ENCODE peak calls at places on chromosomes 2 and 18, in seven cellular contexts. One of them, this sample, is unnamed.

GRCh38 chr18:11654736-11655604 is 34.1 kb upstream of the GNAL start:
- DNase-seq in cardiac muscle cell: peak
- DNase-seq in lower lobe of right lung: peak
- DNase-seq in CD8-positive, alpha-beta T cell: no peak
- DNase-seq in effector memory CD4-positive, alpha-beta T cell: no peak
- DNase-seq in fibroblast of lung: no peak
- DNase-seq in AG04450: no peak
- DNase-seq in this sample: peak

GRCh38 chr2:170204561-170204960 is 26.6 kb downstream of the MYO3B start:
- DNase-seq in effector memory CD4-positive, alpha-beta T cell: no peak
- DNase-seq in CD8-positive, alpha-beta T cell: no peak
- DNase-seq in AG04450: no peak
- DNase-seq in fibroblast of lung: no peak
- DNase-seq in cardiac muscle cell: no peak
- DNase-seq in lower lobe of right lung: no peak
- DNase-seq in this sample: no peak

GRCh38 chr18:41745166-41746049 is 209.6 kb upstream of the PIK3C3 start:
- DNase-seq in fibroblast of lung: peak
- DNase-seq in CD8-positive, alpha-beta T cell: no peak
- DNase-seq in cardiac muscle cell: peak
- DNase-seq in effector memory CD4-positive, alpha-beta T cell: no peak
- DNase-seq in lower lobe of right lung: no peak
- DNase-seq in AG04450: no peak
- DNase-seq in this sample: peak

GRCh38 chr18:12255626-12256026 is 1.5 kb downstream of the CIDEA start:
- DNase-seq in fibroblast of lung: peak
- DNase-seq in AG04450: no peak
- DNase-seq in effector memory CD4-positive, alpha-beta T cell: no peak
- DNase-seq in cardiac muscle cell: no peak
- DNase-seq in CD8-positive, alpha-beta T cell: no peak
- DNase-seq in lower lobe of right lung: no peak
- DNase-seq in this sample: no peak

GRCh38 chr2:149050188-149050587 is 11.7 kb downstream of the LYPD6B start:
- DNase-seq in effector memory CD4-positive, alpha-beta T cell: no peak
- DNase-seq in cardiac muscle cell: peak
- DNase-seq in AG04450: no peak
- DNase-seq in lower lobe of right lung: no peak
- DNase-seq in CD8-positive, alpha-beta T cell: no peak
- DNase-seq in fibroblast of lung: peak
- DNase-seq in this sample: no peak

GRCh38 chr2:70123051-70123828 is 36.0 kb downstream of the PCBP1 start:
- DNase-seq in effector memory CD4-positive, alpha-beta T cell: no peak
- DNase-seq in cardiac muscle cell: peak
- DNase-seq in fibroblast of lung: peak
- DNase-seq in lower lobe of right lung: no peak
- DNase-seq in CD8-positive, alpha-beta T cell: no peak
- DNase-seq in AG04450: no peak
- DNase-seq in this sample: no peak

GRCh38 chr2:39313575-39313974 is 69.8 kb upstream of the CDKL4 start:
- DNase-seq in lower lobe of right lung: no peak
- DNase-seq in fibroblast of lung: peak
- DNase-seq in cardiac muscle cell: peak
- DNase-seq in CD8-positive, alpha-beta T cell: no peak
- DNase-seq in effector memory CD4-positive, alpha-beta T cell: no peak
- DNase-seq in AG04450: peak
- DNase-seq in this sample: no peak

GRCh38 chr18:41395695-41396094 is 559.3 kb upstream of the PIK3C3 start:
- DNase-seq in fibroblast of lung: peak
- DNase-seq in lower lobe of right lung: no peak
- DNase-seq in effector memory CD4-positive, alpha-beta T cell: no peak
- DNase-seq in CD8-positive, alpha-beta T cell: no peak
- DNase-seq in AG04450: no peak
- DNase-seq in cardiac muscle cell: peak
- DNase-seq in this sample: no peak

GRCh38 chr2:172128484-172128883 is 25.8 kb upstream of the DLX2 start:
- DNase-seq in CD8-positive, alpha-beta T cell: no peak
- DNase-seq in lower lobe of right lung: no peak
- DNase-seq in effector memory CD4-positive, alpha-beta T cell: no peak
- DNase-seq in fibroblast of lung: no peak
- DNase-seq in AG04450: no peak
- DNase-seq in cardiac muscle cell: no peak
- DNase-seq in this sample: no peak

GRCh38 chr2:175111200-175111657 is 56.8 kb downstream of the ATF2 start:
- DNase-seq in CD8-positive, alpha-beta T cell: no peak
- DNase-seq in effector memory CD4-positive, alpha-beta T cell: no peak
- DNase-seq in AG04450: no peak
- DNase-seq in lower lobe of right lung: no peak
- DNase-seq in fibroblast of lung: peak
- DNase-seq in cardiac muscle cell: peak
- DNase-seq in this sample: no peak

GRCh38 chr2:23843051-23843976 is 83.6 kb downstream of the ATAD2B start:
- DNase-seq in cardiac muscle cell: peak
- DNase-seq in CD8-positive, alpha-beta T cell: no peak
- DNase-seq in fibroblast of lung: peak
- DNase-seq in lower lobe of right lung: no peak
- DNase-seq in effector memory CD4-positive, alpha-beta T cell: no peak
- DNase-seq in AG04450: no peak
- DNase-seq in this sample: no peak

GRCh38 chr2:23595601-23596251 is 210.7 kb downstream of the KLHL29 start:
- DNase-seq in effector memory CD4-positive, alpha-beta T cell: no peak
- DNase-seq in fibroblast of lung: peak
- DNase-seq in AG04450: no peak
- DNase-seq in lower lobe of right lung: peak
- DNase-seq in cardiac muscle cell: peak
- DNase-seq in CD8-positive, alpha-beta T cell: no peak
- DNase-seq in this sample: peak

DNA sequence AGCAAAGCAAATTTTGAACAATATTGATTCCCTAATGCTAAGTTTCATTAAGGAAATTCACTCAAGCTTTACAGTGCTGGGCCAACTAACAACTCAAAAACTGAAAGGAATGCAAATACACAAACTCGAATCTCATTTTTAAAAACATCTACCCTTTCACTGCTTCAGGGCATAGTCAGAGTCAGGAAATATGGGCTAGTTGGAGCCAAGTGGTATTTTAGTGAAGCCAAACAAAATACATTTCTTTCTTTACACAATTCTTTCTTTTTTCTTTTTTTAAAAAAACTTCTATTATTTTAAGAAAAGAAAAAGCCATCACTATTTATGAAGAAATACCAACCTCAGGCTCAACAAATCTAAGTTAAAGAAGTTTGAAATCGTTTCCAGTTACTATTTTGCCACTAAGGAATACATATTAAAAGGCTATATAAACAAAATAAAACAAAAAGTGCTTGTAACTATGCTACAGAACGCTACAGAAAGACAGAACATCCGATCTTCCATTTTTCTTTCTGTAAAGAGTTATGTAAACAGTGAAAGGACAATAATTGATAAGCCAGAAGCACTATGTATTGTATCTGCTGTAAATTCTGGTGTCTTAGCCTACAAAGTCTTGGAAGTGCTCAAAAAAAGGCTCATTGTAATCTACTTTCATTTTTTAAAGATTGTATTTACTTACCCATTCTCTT is 113.7 kb upstream of the STK17B start:
- DNase-seq in fibroblast of lung: peak
- DNase-seq in CD8-positive, alpha-beta T cell: no peak
- DNase-seq in AG04450: no peak
- DNase-seq in effector memory CD4-positive, alpha-beta T cell: no peak
- DNase-seq in lower lobe of right lung: no peak
- DNase-seq in cardiac muscle cell: no peak
- DNase-seq in this sample: no peak
- H3K4me3 ChIP-seq in fibroblast of lung: no peak
- H3K4me3 ChIP-seq in CD8-positive, alpha-beta T cell: no peak
- H3K4me3 ChIP-seq in AG04450: no peak
- H3K4me3 ChIP-seq in effector memory CD4-positive, alpha-beta T cell: no peak
- H3K4me3 ChIP-seq in lower lobe of right lung: no peak
- H3K4me3 ChIP-seq in cardiac muscle cell: no peak
- H3K4me3 ChIP-seq in this sample: no peak

DNA sequence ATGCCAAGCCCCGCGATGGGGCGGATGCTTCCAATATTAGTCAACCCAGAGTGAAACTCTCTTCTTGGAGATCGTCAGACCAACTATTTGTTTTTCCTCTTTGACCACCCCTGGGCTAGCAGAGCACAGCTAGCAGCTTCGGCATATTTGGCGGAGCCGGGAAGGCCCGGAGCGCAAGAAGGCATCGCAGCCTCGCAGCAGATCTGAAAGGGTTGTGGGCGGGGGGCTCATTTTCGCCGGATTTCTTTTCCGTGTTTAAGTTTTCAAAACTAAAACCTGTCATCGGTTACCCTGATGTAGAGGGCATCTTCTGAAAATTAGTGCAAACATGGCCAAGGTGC is 335 bp upstream of the ZNF385B start:
- DNase-seq in AG04450: no peak
- DNase-seq in lower lobe of right lung: no peak
- DNase-seq in cardiac muscle cell: no peak
- DNase-seq in fibroblast of lung: peak
- DNase-seq in effector memory CD4-positive, alpha-beta T cell: no peak
- DNase-seq in CD8-positive, alpha-beta T cell: no peak
- DNase-seq in this sample: no peak
- H3K4me3 ChIP-seq in AG04450: peak
- H3K4me3 ChIP-seq in lower lobe of right lung: peak
- H3K4me3 ChIP-seq in cardiac muscle cell: peak
- H3K4me3 ChIP-seq in fibroblast of lung: peak
- H3K4me3 ChIP-seq in effector memory CD4-positive, alpha-beta T cell: no peak
- H3K4me3 ChIP-seq in CD8-positive, alpha-beta T cell: no peak
- H3K4me3 ChIP-seq in this sample: peak

GRCh38 chr2:218858671-218859555 is 692 bp upstream of the WNT6 start:
- DNase-seq in cardiac muscle cell: no peak
- DNase-seq in fibroblast of lung: no peak
- DNase-seq in AG04450: no peak
- DNase-seq in effector memory CD4-positive, alpha-beta T cell: no peak
- DNase-seq in CD8-positive, alpha-beta T cell: no peak
- DNase-seq in lower lobe of right lung: no peak
- DNase-seq in this sample: no peak
- H3K4me3 ChIP-seq in cardiac muscle cell: peak
- H3K4me3 ChIP-seq in fibroblast of lung: no peak
- H3K4me3 ChIP-seq in AG04450: no peak
- H3K4me3 ChIP-seq in effector memory CD4-positive, alpha-beta T cell: peak
- H3K4me3 ChIP-seq in CD8-positive, alpha-beta T cell: no peak
- H3K4me3 ChIP-seq in lower lobe of right lung: peak
- H3K4me3 ChIP-seq in this sample: peak

GRCh38 chr2:120653026-120653425 is 82.6 kb upstream of the GLI2 start:
- DNase-seq in AG04450: no peak
- DNase-seq in CD8-positive, alpha-beta T cell: no peak
- DNase-seq in fibroblast of lung: peak
- DNase-seq in cardiac muscle cell: no peak
- DNase-seq in lower lobe of right lung: no peak
- DNase-seq in effector memory CD4-positive, alpha-beta T cell: no peak
- DNase-seq in this sample: no peak

GRCh38 chr2:120651818-120652217 is 83.8 kb upstream of the GLI2 start:
- DNase-seq in cardiac muscle cell: no peak
- DNase-seq in CD8-positive, alpha-beta T cell: no peak
- DNase-seq in AG04450: no peak
- DNase-seq in effector memory CD4-positive, alpha-beta T cell: no peak
- DNase-seq in fibroblast of lung: no peak
- DNase-seq in lower lobe of right lung: no peak
- DNase-seq in this sample: no peak

GRCh38 chr2:120656273-120656960 is 79.3 kb upstream of the GLI2 start:
- DNase-seq in lower lobe of right lung: no peak
- DNase-seq in fibroblast of lung: peak
- DNase-seq in cardiac muscle cell: no peak
- DNase-seq in CD8-positive, alpha-beta T cell: no peak
- DNase-seq in AG04450: no peak
- DNase-seq in effector memory CD4-positive, alpha-beta T cell: no peak
- DNase-seq in this sample: no peak

GRCh38 chr2:120653871-120654270 is 81.8 kb upstream of the GLI2 start:
- DNase-seq in fibroblast of lung: no peak
- DNase-seq in lower lobe of right lung: no peak
- DNase-seq in CD8-positive, alpha-beta T cell: no peak
- DNase-seq in AG04450: no peak
- DNase-seq in cardiac muscle cell: no peak
- DNase-seq in effector memory CD4-positive, alpha-beta T cell: no peak
- DNase-seq in this sample: no peak

GRCh38 chr2:120654383-120655134 is 81.1 kb upstream of the GLI2 start:
- DNase-seq in AG04450: no peak
- DNase-seq in lower lobe of right lung: no peak
- DNase-seq in cardiac muscle cell: no peak
- DNase-seq in fibroblast of lung: no peak
- DNase-seq in CD8-positive, alpha-beta T cell: no peak
- DNase-seq in effector memory CD4-positive, alpha-beta T cell: no peak
- DNase-seq in this sample: no peak
- H3K4me3 ChIP-seq in AG04450: no peak
- H3K4me3 ChIP-seq in lower lobe of right lung: no peak
- H3K4me3 ChIP-seq in cardiac muscle cell: no peak
- H3K4me3 ChIP-seq in fibroblast of lung: no peak
- H3K4me3 ChIP-seq in CD8-positive, alpha-beta T cell: no peak
- H3K4me3 ChIP-seq in effector memory CD4-positive, alpha-beta T cell: no peak
- H3K4me3 ChIP-seq in this sample: no peak

DNA sequence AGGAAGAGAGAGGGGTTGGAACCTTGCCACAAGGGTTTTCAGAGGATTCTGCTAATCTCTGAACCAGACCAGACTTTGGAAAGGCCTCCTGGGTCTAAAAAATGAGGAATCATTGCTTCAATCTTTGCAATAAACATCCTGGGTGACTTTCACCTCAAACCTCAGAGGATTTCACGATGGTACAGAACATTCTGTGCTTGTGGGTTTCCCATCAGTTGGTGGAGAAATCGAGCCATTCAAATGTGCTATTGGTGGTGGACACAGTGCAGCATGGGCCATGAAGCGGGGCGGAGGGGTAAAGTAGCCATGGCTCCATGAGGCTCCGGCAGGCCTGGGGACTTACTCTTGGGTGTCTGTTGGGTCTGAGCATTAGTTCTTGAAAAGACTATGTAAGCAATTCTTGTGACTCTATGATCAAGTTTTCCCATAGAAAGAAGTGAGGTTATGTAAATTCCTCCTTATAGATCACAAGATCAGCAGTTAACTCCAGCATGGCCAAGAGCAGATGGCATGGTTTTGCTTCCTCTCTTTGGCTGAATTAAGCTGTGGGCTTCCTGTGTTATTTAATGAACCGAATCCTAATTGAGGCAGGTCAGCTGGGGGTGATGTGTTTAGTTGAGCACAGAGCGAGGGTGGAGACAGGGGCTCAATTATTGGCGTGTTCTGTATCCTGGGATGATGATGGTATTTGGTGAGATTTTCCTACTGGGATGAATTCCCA is 1.9 kb upstream of the IL1R2 start:
- DNase-seq in effector memory CD4-positive, alpha-beta T cell: no peak
- DNase-seq in AG04450: no peak
- DNase-seq in CD8-positive, alpha-beta T cell: no peak
- DNase-seq in lower lobe of right lung: no peak
- DNase-seq in cardiac muscle cell: no peak
- DNase-seq in fibroblast of lung: no peak
- DNase-seq in this sample: no peak
- H3K4me3 ChIP-seq in effector memory CD4-positive, alpha-beta T cell: no peak
- H3K4me3 ChIP-seq in AG04450: no peak
- H3K4me3 ChIP-seq in CD8-positive, alpha-beta T cell: no peak
- H3K4me3 ChIP-seq in lower lobe of right lung: no peak
- H3K4me3 ChIP-seq in cardiac muscle cell: no peak
- H3K4me3 ChIP-seq in fibroblast of lung: no peak
- H3K4me3 ChIP-seq in this sample: no peak

This sample was measured in breast epithelium.